ENCODE peak calls at places on chromosomes 3 and 15, in four cellular contexts. O is HepG2, F is esophagus muscularis mucosa, Y is K562. M is an unnamed sample.

GRCh38 chr3:45002680-45003079 is 23.4 kb upstream of the CLEC3B start:
- DNase-seq in Y (no peak), O (no peak), F (no peak), M (no peak)

GRCh38 chr15:25054943-25055342 is 100.2 kb downstream of the SNRPN start:
- DNase-seq in Y (no peak), O (no peak), F (no peak), M (no peak)

GRCh38 chr3:73685061-73685460 is 60.3 kb upstream of the PDZRN3 start:
- DNase-seq in F (no peak), Y (no peak), O (no peak), M (no peak)

GRCh38 chr3:154018100-154018696 is 103.0 kb upstream of the ARHGEF26 start:
- DNase-seq in Y (peak; percentile 37), F (no peak), O (peak; percentile 33), M (no peak)

GRCh38 chr3:138854940-138855339 is 20.2 kb upstream of the PIK3CB start:
- DNase-seq in Y (no peak), O (no peak), F (no peak), M (no peak)

GRCh38 chr3:125593991-125594574 is 1.2 kb downstream of the OSBPL11 start:
- DNase-seq in F (no peak), O (no peak), Y (no peak), M (no peak)

GRCh38 chr3:51733859-51734571 is 27.1 kb downstream of the GRM2 start:
- DNase-seq in O (no peak), Y (no peak), F (no peak), M (no peak)

GRCh38 chr15:33540174-33540573 is 229.4 kb downstream of the RYR3 start:
- DNase-seq in F (no peak), O (no peak), Y (no peak), M (no peak)

GRCh38 chr3:136343873-136344281 is 93.7 kb downstream of the PCCB start:
- DNase-seq in Y (peak; percentile 67), F (peak; percentile 95), O (peak; percentile 57), M (peak; percentile 95)

GRCh38 chr3:89889386-89889785 is 782.0 kb downstream of the EPHA3 start:
- DNase-seq in O (no peak), Y (no peak), F (no peak), M (no peak)

GRCh38 chr3:175571096-175571495 is 712.0 kb downstream of the NAALADL2 start:
- DNase-seq in F (no peak), O (no peak), Y (no peak), M (no peak)

GRCh38 chr3:161551697-161552096 is 55.1 kb downstream of the OTOL1 start:
- DNase-seq in O (no peak), F (no peak), Y (no peak), M (no peak)

GRCh38 chr15:36959746-36960145 is 140.6 kb downstream of the MEIS2 start:
- DNase-seq in F (no peak), O (no peak), Y (no peak), M (no peak)

GRCh38 chr3:184066211-184066610 is 13.4 kb downstream of the HTR3C start:
- DNase-seq in O (no peak), Y (no peak), F (no peak), M (no peak)

GRCh38 chr15:87591042-87591441 is 665.5 kb downstream of the NTRK3 start:
- DNase-seq in O (no peak), Y (no peak), F (no peak), M (no peak)

GRCh38 chr3:149342413-149343340 is 9.2 kb upstream of the TM4SF18 start:
- DNase-seq in F (no peak), O (no peak), Y (no peak), M (no peak)

GRCh38 chr3:8490079-8490552 is 11.5 kb upstream of the LMCD1 start:
- DNase-seq in Y (no peak), F (no peak), O (peak; percentile 66), M (no peak)

GRCh38 chr15:40511093-40511471 is 40.3 kb downstream of the CHST14 start:
- DNase-seq in O (no peak), Y (no peak), F (no peak), M (no peak)

GRCh38 chr3:171850324-171850697 is 7.2 kb downstream of the TMEM212 start:
- DNase-seq in Y (no peak), O (no peak), F (no peak), M (no peak)

GRCh38 chr15:95259513-95259912 is 1028.2 kb downstream of the MCTP2 start:
- DNase-seq in Y (peak; percentile 60), O (peak; percentile 35), F (no peak), M (peak; percentile 87)

GRCh38 chr3:192890348-192891335 is 27.0 kb downstream of the MB21D2 start:
- DNase-seq in Y (no peak), O (no peak), F (no peak), M (no peak)

GRCh38 chr3:149534671-149535394 is 60.3 kb downstream of the TM4SF4 start:
- DNase-seq in F (no peak), Y (no peak), O (no peak), M (peak; percentile 75)

GRCh38 chr3:173465112-173465511 is 67.6 kb downstream of the NLGN1 start:
- DNase-seq in Y (no peak), F (no peak), O (no peak), M (no peak)

GRCh38 chr15:34984884-34985630 is 3.0 kb downstream of the ZNF770 start:
- DNase-seq in F (no peak), O (peak; percentile 44), Y (no peak), M (no peak)

GRCh38 chr3:134486577-134487041 is 752 bp downstream of the CEP63 start:
- DNase-seq in O (no peak), F (no peak), Y (peak; percentile 12), M (no peak)

GRCh38 chr3:4211610-4212009 is 91.6 kb upstream of the SETMAR start:
- DNase-seq in Y (no peak), O (no peak), F (no peak), M (no peak)

DNA sequence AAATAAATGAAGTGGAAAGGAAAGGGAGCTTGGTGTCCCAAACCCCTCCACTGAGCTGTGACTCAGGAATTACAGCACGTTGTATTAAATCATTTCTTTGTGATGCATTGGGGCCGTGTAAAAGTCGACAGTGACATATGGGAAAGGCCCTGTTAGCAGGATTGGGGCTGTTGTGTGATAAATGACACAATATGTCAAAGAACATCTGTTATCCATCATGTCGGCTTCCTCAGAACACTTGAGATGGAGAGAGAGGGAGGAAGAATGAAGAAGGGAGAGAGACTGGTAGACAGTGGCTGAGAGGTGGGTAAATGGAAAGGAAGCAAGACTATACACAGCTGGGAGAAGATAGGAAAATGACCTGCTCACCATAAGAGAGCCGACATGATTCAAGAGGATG is 366.1 kb downstream of the AGBL1 start:
- DNase-seq in O (no peak), F (no peak), Y (no peak), M (no peak)
- TF ChIP-seq EP300 in O (no peak), F (no peak), Y (no peak), M (no peak)

DNA sequence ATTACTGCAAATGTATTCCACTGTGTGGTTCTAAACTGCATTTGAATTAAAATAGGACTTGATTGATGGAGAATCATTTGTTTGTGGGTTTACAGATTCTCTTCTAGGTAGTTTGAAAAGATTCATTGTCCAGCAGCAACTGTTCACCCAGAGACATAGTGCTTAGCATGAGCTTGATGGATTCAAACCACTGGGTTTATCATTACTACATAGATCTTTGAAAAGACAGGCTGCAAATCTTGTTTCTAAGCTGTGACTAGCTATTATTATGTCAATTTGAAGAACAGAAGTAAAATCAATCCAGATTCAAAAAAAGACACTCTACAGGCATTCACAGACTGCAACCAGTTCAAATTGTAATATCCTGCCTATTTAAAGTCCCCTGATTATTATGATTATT is 49.8 kb downstream of the MBNL1 start:
- DNase-seq in F (no peak), O (no peak), Y (no peak), M (no peak)
- H3K4me3 ChIP-seq in F (no peak overlapping the region), O (no peak overlapping the region), Y (no peak overlapping the region), M (no peak overlapping the region)

GRCh38 chr3:10265833-10266232 is 17.6 kb downstream of the TATDN2 start:
- DNase-seq in F (no peak), O (no peak), Y (no peak), M (peak; percentile 12)

GRCh38 chr3:10269443-10269842 is 21.2 kb downstream of the TATDN2 start:
- DNase-seq in F (no peak), O (no peak), Y (no peak), M (no peak)

GRCh38 chr3:10268930-10269329 is 20.7 kb downstream of the TATDN2 start:
- DNase-seq in Y (no peak), O (no peak), F (no peak), M (no peak)

GRCh38 chr3:10263549-10264363 is 15.5 kb downstream of the TATDN2 start:
- DNase-seq in O (no peak), Y (peak; percentile 82), F (no peak), M (peak; percentile 57)

GRCh38 chr3:10268116-10268515 is 19.9 kb downstream of the TATDN2 start:
- DNase-seq in O (no peak), Y (no peak), F (no peak), M (no peak)
- H3K4me1 ChIP-seq in O (peaks cover 28% of the 10 kb centered on the region), Y (peaks cover 7% of the 10 kb centered on the region), F (peaks cover 35% of the 10 kb centered on the region), M (no peaks in the 10 kb centered on the region)

GRCh38 chr3:111585214-111585613 is 9.9 kb downstream of the ZBED2 start:
- DNase-seq in Y (no peak), O (peak; percentile 21), F (no peak), M (no peak)
- TF ChIP-seq EP300 in Y (no peak), O (no peak), F (no peak), M (no peak)

GRCh38 chr3:10319804-10320203 is 1.1 kb downstream of the SEC13 start:
- DNase-seq in Y (no peak), O (no peak), F (no peak), M (no peak)

GRCh38 chr3:10317961-10318350 is 3.0 kb downstream of the SEC13 start:
- DNase-seq in F (no peak), O (no peak), Y (no peak), M (no peak)

GRCh38 chr3:10317311-10317960 is 3.5 kb downstream of the SEC13 start:
- DNase-seq in Y (no peak), O (peak; percentile 90), F (no peak), M (no peak)

GRCh38 chr3:10320320-10320677 is 613 bp downstream of the SEC13 start:
- DNase-seq in F (no peak), Y (peak; percentile 11), O (no peak), M (no peak)

GRCh38 chr3:10319251-10319650 is 1.7 kb downstream of the SEC13 start:
- DNase-seq in F (no peak), Y (no peak), O (no peak), M (no peak)
- H3K4me3 ChIP-seq in F (no peak overlapping the region), Y (peak overlapping the region; percentile 93), O (peak overlapping the region; percentile 75), M (no peak overlapping the region)

DNA sequence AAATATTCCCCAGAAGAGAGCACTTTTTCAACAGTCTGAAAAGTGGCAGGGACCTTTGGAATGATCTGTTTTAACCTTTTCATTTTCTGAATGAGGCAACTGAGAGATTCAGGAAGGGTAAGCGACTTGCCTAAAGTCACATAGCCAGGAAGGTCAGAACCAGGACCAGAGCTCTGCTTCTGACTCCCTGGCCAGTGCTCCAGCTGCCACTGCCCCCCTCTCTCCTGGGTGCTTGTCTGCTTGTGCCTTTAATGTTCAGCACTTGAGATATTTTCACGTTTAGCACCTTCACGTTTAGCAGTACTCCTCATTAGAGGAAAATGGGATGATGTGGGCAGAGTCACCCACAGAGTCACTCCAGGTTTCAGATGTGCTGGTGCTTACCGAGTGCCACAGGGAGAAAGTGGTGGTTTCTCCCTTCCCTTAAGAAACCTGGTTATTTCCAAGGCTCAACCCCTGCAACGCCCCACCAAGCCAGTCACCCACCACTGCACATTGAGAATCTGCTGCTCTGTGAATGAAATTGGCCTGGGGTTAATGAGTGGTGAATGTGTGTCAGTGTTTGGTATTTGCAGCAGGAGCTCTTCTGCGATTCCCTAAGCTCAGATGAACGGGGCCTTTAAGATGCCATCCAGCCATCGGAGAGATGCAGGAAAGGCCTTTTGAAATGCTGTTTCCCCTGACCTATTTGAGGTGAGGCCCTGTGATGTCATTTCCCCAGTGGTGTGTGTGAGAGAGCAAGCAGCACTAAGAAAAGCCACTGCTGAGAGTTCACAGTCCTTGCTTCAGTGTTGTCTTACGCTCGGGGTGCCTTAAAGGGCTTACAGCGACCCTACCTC is 68.6 kb downstream of the SMAD3 start:
- DNase-seq in O (no peak), F (no peak), Y (no peak), M (peak; percentile 66)
- H3K4me1 ChIP-seq in O (peaks cover 78% of the 10 kb centered on the region), F (peaks cover 94% of the 10 kb centered on the region), Y (peaks cover 11% of the 10 kb centered on the region), M (peaks cover 85% of the 10 kb centered on the region)